ENCODE peak calls at places on chromosomes 1 and 21, in five cellular contexts. B is CD8-positive, alpha-beta memory T cell; R is lower lobe of right lung; O is GM23338; W is upper lobe of left lung. C is an unnamed sample.

GRCh38 chr1:87392241-87393192 is 63.8 kb downstream of the LMO4 start:
- DNase-seq in B (no peak), W (no peak), O (no peak), R (no peak), C (no peak)

GRCh38 chr21:15552914-15553491 is 176.8 kb upstream of the USP25 start:
- DNase-seq in R (no peak), W (no peak), O (peak), B (no peak), C (no peak)

GRCh38 chr1:42173961-42174715 is 9.6 kb upstream of the GUCA2A start:
- DNase-seq in W (no peak), R (no peak), O (no peak), B (no peak), C (peak)

GRCh38 chr1:167474191-167474641 is 44.1 kb downstream of the CD247 start:
- DNase-seq in W (peak), R (no peak), O (no peak), B (no peak), C (no peak)

GRCh38 chr21:16330340-16331319 is 600.8 kb downstream of the USP25 start:
- DNase-seq in R (no peak), O (peak), W (no peak), B (no peak), C (no peak)

GRCh38 chr1:180918519-180918918 is 5.8 kb downstream of the KIAA1614 start:
- DNase-seq in W (no peak), B (no peak), R (no peak), O (no peak), C (no peak)

GRCh38 chr1:18956189-18957135 is at the start of gene IFFO2:
- DNase-seq in B (peak), W (peak), O (peak), R (peak), C (no peak)

GRCh38 chr1:245261786-245262185 is 107.0 kb downstream of the KIF26B start:
- DNase-seq in W (no peak), O (no peak), B (no peak), R (no peak), C (no peak)

GRCh38 chr21:29152936-29153335 is 22.5 kb downstream of the MAP3K7CL start:
- DNase-seq in R (no peak), W (no peak), O (no peak), B (no peak), C (no peak)

GRCh38 chr1:64675718-64676345 is 69.0 kb upstream of the RAVER2 start:
- DNase-seq in O (peak), W (no peak), B (no peak), R (no peak), C (no peak)

GRCh38 chr21:27885296-27885711 is 918.4 kb upstream of the ADAMTS5 start:
- DNase-seq in B (no peak), W (no peak), O (no peak), R (no peak), C (no peak)

GRCh38 chr1:106620521-106620954 is 435.9 kb upstream of the PRMT6 start:
- DNase-seq in W (no peak), B (no peak), O (no peak), R (no peak), C (peak)

DNA sequence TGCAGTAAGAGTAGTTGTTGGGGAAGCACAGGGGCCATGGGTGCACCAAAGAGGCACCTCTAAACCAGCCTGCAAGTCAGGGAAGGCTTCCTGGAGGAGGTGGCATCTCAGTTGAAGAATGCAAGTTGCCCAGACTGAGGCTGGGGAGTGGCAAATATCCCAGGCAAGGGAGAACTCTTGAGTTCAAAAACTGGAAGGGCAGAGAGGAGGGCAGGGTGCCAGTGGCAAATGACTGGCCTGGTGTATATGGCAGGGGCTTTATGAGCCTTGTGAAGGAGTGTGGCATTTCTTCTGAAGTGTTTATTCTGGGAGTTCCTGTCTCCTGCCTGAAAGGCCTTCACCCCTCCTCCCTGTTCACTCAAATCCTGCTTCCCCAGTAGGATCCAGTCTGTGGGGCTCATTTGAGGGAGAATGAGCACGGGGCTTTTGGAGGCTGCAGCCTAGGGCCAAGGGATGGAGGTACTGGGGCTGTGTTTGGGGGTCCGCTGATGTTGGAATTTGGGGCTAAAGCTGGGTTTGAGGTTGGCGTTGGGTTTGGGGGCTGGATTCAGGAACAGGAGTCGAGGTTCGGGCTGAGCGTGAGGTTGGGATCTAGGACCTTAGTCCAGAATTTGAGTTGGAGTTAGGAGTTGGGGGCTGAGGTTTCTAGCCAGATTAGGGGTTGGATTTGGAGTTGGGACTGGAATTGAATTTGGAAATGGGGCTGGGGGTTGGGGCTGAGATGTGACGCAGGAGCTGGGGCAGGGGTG is at the start of gene TMEM125:
- DNase-seq in B (no peak), W (peak), R (peak), O (peak), C (no peak)
- H3K27ac ChIP-seq in B (no peak), W (peak), R (peak), O (peak), C (peak)

GRCh38 chr1:221264848-221265247 is 385.6 kb downstream of the HLX start:
- DNase-seq in W (no peak), B (no peak), R (no peak), O (no peak), C (no peak)
- H3K27ac ChIP-seq in W (no peak), B (no peak), R (no peak), O (no peak), C (no peak)

GRCh38 chr1:35454175-35454574 is 103.0 kb downstream of the KIAA0319L start:
- DNase-seq in R (no peak), O (no peak), B (no peak), W (no peak), C (no peak)
- H3K27ac ChIP-seq in R (no peak), O (no peak), B (no peak), W (peak), C (peak)

DNA sequence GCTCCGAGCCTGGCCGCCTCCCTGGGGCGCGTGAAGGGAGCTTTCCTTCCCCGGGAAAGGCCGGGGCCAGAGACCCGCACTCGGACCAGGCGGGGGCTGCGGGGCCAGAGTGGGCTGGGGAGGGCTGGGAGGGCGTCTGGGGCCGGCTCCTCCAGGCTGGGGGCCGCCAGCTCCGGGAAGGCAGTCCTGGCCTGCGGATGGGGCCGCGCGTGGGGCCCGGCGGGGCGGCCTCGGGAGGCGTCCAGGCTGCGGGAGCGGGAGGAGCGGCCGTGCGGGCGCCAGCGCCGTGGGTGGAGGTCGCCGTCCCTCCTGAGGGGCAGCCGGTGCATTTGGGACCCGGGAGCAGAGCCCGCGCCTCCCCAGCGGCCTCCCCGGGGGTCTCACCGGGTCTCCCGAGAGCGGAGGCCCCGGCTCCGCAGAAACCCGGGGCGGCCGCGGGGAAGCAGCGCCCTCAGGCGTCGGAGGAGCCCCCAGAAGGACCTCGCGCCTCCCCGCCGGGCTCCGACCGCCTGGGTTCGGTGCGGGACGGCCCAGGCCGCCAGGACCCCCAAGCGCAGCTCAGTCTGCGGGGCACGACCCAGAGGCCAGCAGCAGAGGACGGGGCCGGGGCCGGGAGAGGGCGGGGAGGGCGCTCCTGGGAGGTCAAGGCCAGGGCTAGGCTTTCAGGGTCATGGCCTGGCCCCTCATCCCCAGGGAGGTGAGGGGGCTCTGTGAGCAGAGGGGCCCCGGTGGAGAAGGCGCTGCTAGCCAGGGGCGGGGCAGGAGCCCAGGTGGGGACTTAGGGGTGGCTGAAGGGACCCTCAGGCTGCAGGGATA is 7.3 kb upstream of the SLX9 start:
- DNase-seq in W (peak), O (no peak), B (peak), R (peak), C (no peak)
- H3K27ac ChIP-seq in W (peak), O (no peak), B (peak), R (peak), C (no peak)

GRCh38 chr21:14056771-14057191 is 154.0 kb downstream of the LIPI start:
- DNase-seq in W (no peak), O (no peak), R (no peak), B (no peak), C (no peak)

GRCh38 chr21:14057313-14057712 is 153.4 kb downstream of the LIPI start:
- DNase-seq in B (no peak), W (no peak), R (no peak), O (no peak), C (no peak)

GRCh38 chr21:14058566-14058965 is 152.2 kb downstream of the LIPI start:
- DNase-seq in B (no peak), R (peak), O (no peak), W (no peak), C (no peak)

GRCh38 chr21:14050121-14050520 is 160.6 kb downstream of the LIPI start:
- DNase-seq in W (no peak), O (no peak), B (no peak), R (no peak), C (no peak)

DNA sequence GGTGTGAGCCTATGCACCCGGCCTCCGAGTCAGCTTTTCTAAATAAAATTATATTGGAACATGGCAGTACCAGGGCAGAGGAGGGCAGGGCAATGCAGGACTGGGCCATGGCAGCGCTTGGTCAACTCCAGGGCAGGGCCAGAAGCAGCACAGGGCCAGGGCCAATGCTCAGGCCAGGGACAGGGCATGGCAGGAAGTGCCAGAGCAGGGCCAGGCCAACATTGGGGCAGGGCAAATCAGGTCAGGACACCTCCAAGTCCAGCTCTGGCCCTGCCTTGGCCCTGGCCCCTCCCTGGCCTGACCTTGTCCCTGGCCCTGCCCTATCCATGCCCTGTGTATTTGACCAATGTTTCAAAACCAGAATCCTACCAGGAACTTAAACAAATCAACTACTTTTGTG is 156.1 kb downstream of the LIPI start:
- DNase-seq in O (no peak), R (no peak), B (no peak), W (no peak), C (no peak)
- H3K27ac ChIP-seq in O (no peak), R (no peak), B (no peak), W (no peak), C (no peak)

GRCh38 chr1:12518956-12519707 is 98.9 kb downstream of the DHRS3 start:
- DNase-seq in O (no peak), B (no peak), W (no peak), R (peak), C (no peak)
- H3K27ac ChIP-seq in O (no peak), B (no peak), W (peak), R (peak), C (no peak)

GRCh38 chr1:228150021-228150457 is 309 bp downstream of the GJC2 start:
- DNase-seq in R (no peak), O (no peak), W (no peak), B (no peak), C (no peak)
- H3K27ac ChIP-seq in R (peak), O (no peak), W (peak), B (no peak), C (peak)

C was measured in epithelial cell of prostate.